ENCODE peak calls at places on chromosomes 11 and 22, in six cellular contexts. Q, I, D, J, Y and W are unnamed samples.

GRCh38 chr11:128324531-128325141 is 262.7 kb downstream of the ETS1 start:
- DNase-seq in D (no peak), I (no peak), Q (no peak), Y (no peak), J (no peak), W (no peak)

GRCh38 chr11:116229581-116229980 is 543.2 kb downstream of the BUD13 start:
- DNase-seq in Q (no peak), D (no peak), Y (no peak), I (no peak), J (no peak), W (no peak)

GRCh38 chr11:19931768-19932369 is 219.2 kb downstream of the NAV2 start:
- DNase-seq in I (no peak), J (peak; percentile 28), Q (no peak), Y (no peak), D (no peak), W (no peak)

GRCh38 chr11:14094481-14095037 is 132.0 kb downstream of the SPON1 start:
- DNase-seq in J (no peak), Q (no peak), D (no peak), Y (no peak), I (no peak), W (no peak)

GRCh38 chr22:38872831-38873248 is 824 bp upstream of the CBX6 start:
- DNase-seq in J (peak; percentile 66), Y (peak; percentile 26), I (peak; percentile 37), Q (peak; percentile 58), D (peak; percentile 89), W (peak; percentile 85)

GRCh38 chr22:40792451-40792850 is 26.7 kb downstream of the SLC25A17 start:
- DNase-seq in J (no peak), I (no peak), Q (no peak), Y (no peak), D (no peak), W (no peak)

GRCh38 chr22:35380537-35381423 is at the start of gene HMOX1:
- DNase-seq in J (peak; percentile 91), D (peak; percentile 97), Q (peak; percentile 95), I (peak; percentile 82), Y (peak; percentile 78), W (peak; percentile 98)

GRCh38 chr22:33393432-33393831 is 335.3 kb upstream of the SYN3 start:
- DNase-seq in I (no peak), D (no peak), Q (no peak), J (no peak), Y (no peak), W (no peak)

GRCh38 chr11:72574534-72575460 is 99.4 kb downstream of the PDE2A start:
- DNase-seq in I (no peak), J (no peak), D (peak; percentile 58), Y (no peak), Q (no peak), W (peak; percentile 46)

GRCh38 chr11:122863704-122864326 is 18.7 kb upstream of the JHY start:
- DNase-seq in J (peak; percentile 62), Q (peak; percentile 64), D (no peak), I (peak; percentile 37), Y (peak; percentile 37), W (no peak)

GRCh38 chr11:122861631-122862030 is 20.9 kb upstream of the JHY start:
- DNase-seq in Q (no peak), Y (no peak), J (no peak), I (no peak), D (no peak), W (no peak)

GRCh38 chr11:122862091-122862490 is 20.5 kb upstream of the JHY start:
- DNase-seq in D (no peak), Q (no peak), I (no peak), Y (no peak), J (no peak), W (no peak)

GRCh38 chr11:122869622-122870021 is 12.9 kb upstream of the JHY start:
- DNase-seq in Q (no peak), J (no peak), D (no peak), Y (no peak), I (no peak), W (no peak)

DNA sequence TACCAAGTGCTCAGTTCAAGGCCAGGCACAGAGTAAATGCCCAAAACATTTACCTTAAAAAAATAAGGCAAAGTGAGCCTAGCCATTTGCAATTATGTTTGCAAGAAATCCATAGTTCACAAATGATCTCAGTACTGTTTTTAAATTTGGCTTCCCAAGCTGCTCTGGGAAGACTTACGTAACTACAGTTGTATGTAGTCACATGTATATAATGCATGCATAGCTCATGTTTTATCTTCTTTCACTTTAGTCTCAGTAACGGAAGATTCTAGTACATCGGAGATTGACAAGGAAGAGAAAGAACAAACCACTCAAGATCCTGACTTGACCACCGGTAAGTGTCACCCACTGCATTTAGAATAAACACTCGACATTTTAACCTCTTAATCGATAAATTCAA is 18.2 kb upstream of the JHY start:
- DNase-seq in I (no peak), Q (peak; percentile 8), J (no peak), Y (no peak), D (no peak), W (no peak)
- H3K4me3 ChIP-seq in I (no peak overlapping the region), Q (no peak overlapping the region), J (no peak overlapping the region), Y (peak overlapping the region; percentile 10), D (no peak overlapping the region), W (peak overlapping the region; percentile 34)

DNA sequence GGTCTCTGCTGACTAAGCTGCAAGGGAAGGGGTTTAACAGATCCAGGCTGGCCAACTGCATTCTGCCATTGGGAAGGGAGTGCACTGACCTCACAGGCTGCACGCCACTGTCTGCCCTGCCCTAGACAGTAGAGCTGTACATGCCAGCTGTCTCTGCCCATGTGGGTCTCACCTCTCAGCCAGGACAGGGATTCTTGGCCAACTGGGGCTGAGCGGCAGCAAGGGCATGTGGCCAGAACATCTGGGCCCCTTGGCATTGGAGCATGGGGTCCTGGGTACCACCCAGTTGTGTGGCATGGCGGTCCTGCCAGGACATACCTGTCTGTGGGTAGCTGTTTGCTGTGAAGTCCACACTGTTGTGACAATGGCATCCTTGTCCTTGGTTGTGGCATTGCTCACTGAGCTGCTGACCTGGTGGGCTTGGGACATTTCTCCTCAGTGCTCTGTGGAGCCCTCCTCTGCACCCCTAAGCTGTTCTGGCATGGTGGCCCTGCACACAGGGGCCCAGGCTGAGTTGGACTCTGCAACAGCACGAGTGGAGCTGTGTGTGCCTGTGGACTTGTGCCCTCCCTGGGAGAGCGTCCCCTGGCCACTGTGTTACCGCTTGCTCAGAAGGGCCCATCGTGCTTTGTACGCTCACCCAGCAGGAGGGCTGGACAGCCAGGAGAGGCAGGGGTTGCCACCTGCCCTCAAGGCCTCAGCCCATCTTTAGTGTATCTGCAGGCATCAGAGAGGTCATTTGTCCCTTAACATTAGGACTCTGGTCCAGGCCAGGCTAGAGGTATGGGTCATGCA is 46.7 kb downstream of the MED15 start:
- DNase-seq in J (no peak), Q (no peak), I (no peak), D (peak; percentile 61), Y (no peak), W (no peak)
- H3K4me3 ChIP-seq in J (no peak overlapping the region), Q (no peak overlapping the region), I (no peak overlapping the region), D (no peak overlapping the region), Y (no peak overlapping the region), W (no peak overlapping the region)

GRCh38 chr11:124077266-124077665 is 36.1 kb upstream of the OR10G7 start:
- DNase-seq in Y (no peak), I (no peak), Q (no peak), D (no peak), J (no peak), W (no peak)
- H3K4me3 ChIP-seq in Y (no peak overlapping the region), I (no peak overlapping the region), Q (no peak overlapping the region), D (no peak overlapping the region), J (no peak overlapping the region), W (no peak overlapping the region)

DNA sequence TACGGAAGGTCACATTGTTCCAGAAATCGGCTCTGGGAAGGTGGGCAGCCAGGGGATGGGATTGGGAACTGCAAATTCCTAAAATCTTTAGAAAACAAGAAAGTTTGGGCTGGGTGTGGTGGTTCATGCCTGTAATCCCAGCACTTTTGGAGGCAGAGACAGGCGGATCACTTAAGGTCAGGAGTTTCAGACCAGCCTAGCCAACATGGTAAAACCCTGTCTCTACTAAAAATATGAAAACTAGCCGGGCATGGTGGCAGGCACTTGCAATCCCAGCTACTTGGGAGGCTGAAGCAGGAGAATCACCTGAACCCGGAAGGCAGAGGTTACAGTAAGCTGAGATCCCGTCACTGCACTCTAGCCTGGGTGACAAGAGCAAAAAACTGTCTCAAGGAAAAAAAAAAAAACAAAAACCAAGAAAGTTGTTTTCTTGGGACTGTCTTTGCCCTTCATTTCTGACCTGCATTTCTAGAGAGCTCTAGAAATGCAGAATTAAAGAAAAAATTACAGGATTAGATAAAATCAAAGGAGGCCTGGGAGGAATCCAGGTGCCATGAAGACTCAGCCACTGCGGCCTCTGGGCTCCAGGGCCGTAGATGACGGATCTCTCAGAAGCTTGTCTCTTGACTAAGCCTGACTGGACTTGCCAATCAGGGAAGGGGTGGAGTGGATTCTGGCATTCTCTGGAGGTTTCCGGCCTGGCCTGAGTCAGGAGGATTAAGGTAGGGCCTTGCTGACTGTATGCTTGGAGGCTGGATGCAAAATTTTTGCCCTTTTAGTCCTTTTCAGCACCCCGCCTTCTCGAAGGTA is 5.3 kb upstream of the MALAT1 start:
- DNase-seq in I (peak; percentile 95), Y (no peak), J (peak; percentile 83), Q (peak; percentile 93), D (peak; percentile 90), W (peak; percentile 77)
- H3K4me3 ChIP-seq in I (no peak overlapping the region), Y (no peak overlapping the region), J (no peak overlapping the region), Q (no peak overlapping the region), D (no peak overlapping the region), W (peak overlapping the region; percentile 13)